ENCODE peak calls at places on chromosomes 7 and 10, in four cellular contexts. B, D, A and F are unnamed samples.

GRCh38 chr10:131090761-131091661 is 220.5 kb downstream of the TCERG1L start:
- DNase-seq in B (no peak), A (no peak), D (no peak), F (no peak)

GRCh38 chr10:79413196-79413595 is 32.2 kb downstream of the ZCCHC24 start:
- DNase-seq in B (peak; percentile 39), A (peak; percentile 47), D (peak; percentile 67), F (peak; percentile 73)

GRCh38 chr10:95864906-95865813 is 42.6 kb upstream of the CC2D2B start:
- DNase-seq in A (peak; percentile 90), D (no peak), B (no peak), F (no peak)

GRCh38 chr10:5616046-5616445 is 50.3 kb downstream of the ASB13 start:
- DNase-seq in A (no peak), D (no peak), B (no peak), F (no peak)

GRCh38 chr10:63829020-63829419 is 307.8 kb downstream of the REEP3 start:
- DNase-seq in D (no peak), B (no peak), A (peak; percentile 2), F (no peak)

GRCh38 chr10:114618722-114619121 is 39.4 kb downstream of the ABLIM1 start:
- DNase-seq in B (no peak), D (no peak), A (no peak), F (no peak)

GRCh38 chr10:4303045-4303444 is 518.0 kb upstream of the KLF6 start:
- DNase-seq in B (no peak), A (peak; percentile 45), D (no peak), F (no peak)

GRCh38 chr10:42911359-42911758 is 128.8 kb downstream of the BMS1 start:
- DNase-seq in D (no peak), A (no peak), B (no peak), F (no peak)

GRCh38 chr10:118844731-118845573 is 90.2 kb upstream of the CACUL1 start:
- DNase-seq in D (no peak), B (no peak), A (peak; percentile 52), F (no peak)

GRCh38 chr7:107563072-107563760 is 504 bp downstream of the COG5 start:
- DNase-seq in A (no peak), D (no peak), B (no peak), F (no peak)

GRCh38 chr10:11706911-11707567 is 35.1 kb upstream of the ECHDC3 start:
- DNase-seq in D (no peak), B (no peak), A (no peak), F (no peak)

GRCh38 chr10:11705687-11706086 is 36.5 kb upstream of the ECHDC3 start:
- DNase-seq in D (no peak), B (no peak), A (peak; percentile 35), F (no peak)

GRCh38 chr10:11704087-11704486 is 38.1 kb upstream of the ECHDC3 start:
- DNase-seq in D (no peak), A (no peak), B (no peak), F (no peak)

GRCh38 chr10:11712761-11713160 is 29.4 kb upstream of the ECHDC3 start:
- DNase-seq in D (no peak), B (no peak), A (peak; percentile 54), F (no peak)

GRCh38 chr10:11707936-11708335 is 34.2 kb upstream of the ECHDC3 start:
- DNase-seq in D (no peak), B (no peak), A (no peak), F (no peak)
- H3K27me3 ChIP-seq in D (no peaks in the 10 kb centered on the region), B (peaks cover 35% of the 10 kb centered on the region), A (no peaks in the 10 kb centered on the region), F (no peaks in the 10 kb centered on the region)

DNA sequence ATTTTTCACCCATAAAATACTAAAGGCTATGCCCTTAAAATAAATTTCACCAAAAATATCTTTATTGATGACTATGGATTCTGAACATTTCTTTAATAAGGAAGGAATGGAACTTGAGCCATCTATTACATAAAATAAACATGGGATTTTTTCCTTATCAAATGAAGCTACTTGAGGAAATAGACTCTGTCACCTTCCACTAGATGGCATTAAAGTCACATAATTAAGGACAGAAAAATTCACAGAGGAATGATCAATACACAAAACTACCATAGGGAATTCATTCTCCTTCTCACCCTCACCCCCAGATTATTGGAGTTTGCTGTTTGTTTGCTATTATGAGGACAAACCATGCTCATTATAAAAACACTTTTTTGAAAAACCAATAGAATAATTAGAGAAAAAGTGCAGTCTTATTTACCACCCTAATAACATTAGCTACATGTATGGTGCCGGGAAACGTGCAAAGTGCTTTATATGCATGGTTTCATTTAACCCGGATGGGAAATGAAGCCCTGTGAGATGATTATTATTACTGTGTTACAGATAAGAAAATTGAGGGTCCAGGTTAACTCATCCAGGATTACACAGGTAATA is 21.1 kb upstream of the FOXI2 start:
- DNase-seq in D (no peak), B (no peak), A (peak; percentile 27), F (no peak)
- TF ChIP-seq CTCF in D (peak; percentile 17), B (peak; percentile 63), A (no peak), F (peak; percentile 29)

GRCh38 chr7:18473119-18473518 is 22.4 kb upstream of the HDAC9 start:
- DNase-seq in D (no peak), B (no peak), A (no peak), F (no peak)
- H3K4me1 ChIP-seq in D (no peaks in the 10 kb centered on the region), B (peaks cover 19% of the 10 kb centered on the region), A (peaks cover 3% of the 10 kb centered on the region), F (no peaks in the 10 kb centered on the region)

GRCh38 chr10:120942806-120943413 is 91.7 kb downstream of the WDR11 start:
- DNase-seq in D (peak; percentile 83), B (peak; percentile 70), A (peak; percentile 88), F (peak; percentile 89)

GRCh38 chr10:120944586-120945125 is 93.5 kb downstream of the WDR11 start:
- DNase-seq in B (no peak), D (no peak), A (no peak), F (no peak)

GRCh38 chr10:120941468-120941867 is 90.3 kb downstream of the WDR11 start:
- DNase-seq in D (no peak), B (no peak), A (no peak), F (no peak)

GRCh38 chr10:120945182-120945581 is 94.0 kb downstream of the WDR11 start:
- DNase-seq in D (no peak), B (no peak), A (no peak), F (no peak)

GRCh38 chr10:120943542-120943941 is 92.4 kb downstream of the WDR11 start:
- DNase-seq in D (no peak), B (no peak), A (no peak), F (no peak)
- H3K27me3 ChIP-seq in D (no peaks in the 10 kb centered on the region), B (peaks cover 48% of the 10 kb centered on the region), A (no peaks in the 10 kb centered on the region), F (no peaks in the 10 kb centered on the region)

DNA sequence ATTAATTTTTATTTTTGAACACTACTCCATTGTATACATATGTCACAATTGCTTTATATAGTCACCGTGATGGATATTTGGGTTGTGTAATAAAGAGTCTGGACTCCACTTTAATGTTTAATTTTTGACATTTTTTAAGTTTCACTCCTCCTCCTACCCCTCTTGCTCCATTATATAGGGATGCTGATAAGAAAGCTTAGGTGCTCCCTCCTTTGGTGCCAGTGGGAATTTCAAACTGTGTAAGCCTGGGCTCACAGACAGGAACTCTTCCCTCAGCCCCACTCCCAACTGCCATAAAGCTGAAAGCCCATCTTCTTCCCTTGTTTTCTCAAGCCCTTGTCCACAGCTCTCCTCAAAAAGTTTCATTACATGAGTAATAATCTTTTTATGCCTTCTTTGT is 47.6 kb downstream of the TWIST1 start:
- DNase-seq in D (no peak), B (no peak), A (peak; percentile 23), F (no peak)
- TF ChIP-seq CTCF in D (no peak), B (no peak), A (no peak), F (no peak)

GRCh38 chr7:91031757-91032156 is 232.5 kb upstream of the FZD1 start:
- DNase-seq in A (no peak), B (no peak), D (no peak), F (no peak)

GRCh38 chr7:91033574-91033973 is 230.7 kb upstream of the FZD1 start:
- DNase-seq in A (no peak), B (no peak), D (no peak), F (no peak)

GRCh38 chr7:91039033-91039432 is 225.2 kb upstream of the FZD1 start:
- DNase-seq in B (no peak), A (no peak), D (no peak), F (no peak)

GRCh38 chr7:91030680-91031079 is 233.6 kb upstream of the FZD1 start:
- DNase-seq in D (no peak), A (no peak), B (no peak), F (no peak)

DNA sequence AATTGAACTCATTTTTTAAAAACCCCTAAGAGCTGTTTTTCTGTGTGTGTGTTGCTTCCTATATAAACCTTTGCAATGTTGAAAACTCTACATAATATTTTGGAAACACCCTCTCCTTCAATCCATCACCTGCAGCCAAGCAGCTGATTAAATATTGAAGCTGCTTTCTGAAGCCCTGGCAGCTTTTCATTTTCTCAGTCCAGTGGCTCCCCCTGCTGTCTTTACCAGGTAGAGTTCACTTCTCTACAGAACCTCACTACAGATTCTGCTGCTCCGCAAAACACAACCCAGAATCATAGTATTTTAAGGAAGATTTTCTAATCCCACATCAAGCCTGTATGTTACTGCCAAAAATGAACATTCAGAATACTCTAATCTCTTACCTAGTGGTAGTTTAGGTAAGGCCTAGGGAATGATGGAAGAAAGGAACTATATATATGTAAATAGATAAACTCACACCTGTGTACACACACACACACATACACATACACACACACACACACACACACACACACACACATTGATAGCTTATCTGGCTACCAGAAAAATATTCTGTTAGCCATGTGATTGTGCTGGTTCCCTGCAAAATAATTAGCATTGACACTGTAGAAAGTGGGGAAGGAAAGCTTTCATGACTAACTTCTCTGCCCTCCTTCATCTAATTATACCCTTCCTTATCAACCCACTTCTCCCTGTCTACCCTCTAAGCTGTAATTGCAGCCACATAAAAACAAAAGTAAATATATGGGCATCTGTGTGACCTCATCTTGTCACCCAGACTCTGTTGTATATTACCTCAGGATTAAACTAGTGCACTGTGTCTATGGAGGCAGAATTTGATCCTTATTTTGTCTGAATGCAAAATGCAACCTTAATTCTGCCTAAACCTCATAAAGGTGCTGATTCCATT is 229.5 kb upstream of the FZD1 start:
- DNase-seq in B (no peak), D (peak; percentile 65), A (peak; percentile 74), F (no peak)
- H3K4me1 ChIP-seq in B (peaks cover 13% of the 10 kb centered on the region), D (peaks cover 17% of the 10 kb centered on the region), A (peaks cover 24% of the 10 kb centered on the region), F (no peaks in the 10 kb centered on the region)

DNA sequence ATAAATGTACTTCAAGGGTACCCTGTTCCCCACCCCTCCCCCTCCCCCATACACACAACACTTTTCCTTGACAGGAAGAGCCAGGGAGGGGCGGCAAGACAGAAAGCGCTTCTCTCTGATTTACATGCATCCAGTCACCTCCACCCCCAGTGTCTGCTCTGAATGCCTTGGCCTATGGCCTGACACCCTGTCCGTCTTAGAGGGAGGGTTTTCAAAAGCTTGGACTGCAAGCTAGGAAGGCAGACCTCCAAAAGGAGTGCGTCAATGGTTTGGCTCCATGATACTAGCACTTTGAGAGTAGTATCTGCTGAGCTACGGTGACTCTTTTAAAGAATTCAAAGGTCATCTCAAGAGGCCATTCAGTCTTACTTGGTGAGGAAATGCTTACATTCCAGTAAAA is 20.3 kb upstream of the PAX2 start:
- DNase-seq in B (no peak), D (peak; percentile 29), A (peak; percentile 50), F (no peak)
- H3K27me3 ChIP-seq in B (peaks cover 100% of the 10 kb centered on the region), D (no peaks in the 10 kb centered on the region), A (peaks cover 98% of the 10 kb centered on the region), F (peaks cover 8% of the 10 kb centered on the region)